ENCODE peak calls at places on chromosome 2, in eight cellular contexts. A is activated naive CD4-positive, alpha-beta T cell; E is NCI-H774; L is HuH-7; J is gastrocnemius medialis; V is stimulated activated CD4-positive, alpha-beta T cell treated with anti-CD3 and anti-CD28 coated beads, Interleukin-15, amount 100 ng/mL, for 48 hours; K is CD4-positive, alpha-beta T cell; W is brain microvascular endothelial cell. N is an unnamed sample.

GRCh38 chr2:147648471-147648870 is 196.4 kb upstream of the ACVR2A start:
- DNase-seq in A (no peak), E (no peak), L (no peak), J (no peak), V (no peak), K (no peak), W (no peak), N (no peak)

GRCh38 chr2:148926291-148926961 is 51.4 kb downstream of the KIF5C start:
- DNase-seq in A (peak), E (no peak), L (peak), J (no peak), V (no peak), K (peak), W (no peak), N (no peak)

GRCh38 chr2:160407393-160408204 is 86.0 kb downstream of the RBMS1 start:
- DNase-seq in A (peak), E (peak), L (no peak), J (peak), V (no peak), K (peak), W (peak), N (peak)

GRCh38 chr2:55842009-55842408 is 81.6 kb downstream of the EFEMP1 start:
- DNase-seq in A (no peak), E (no peak), L (no peak), J (no peak), V (no peak), K (no peak), W (no peak), N (no peak)

GRCh38 chr2:69742170-69742952 is 427 bp downstream of the ANXA4 start:
- DNase-seq in A (no peak), E (no peak), L (no peak), J (no peak), V (no peak), K (no peak), W (no peak), N (peak)

GRCh38 chr2:233760043-233760442 is at the start of gene UGT1A1:
- DNase-seq in A (no peak), E (no peak), L (peak), J (no peak), V (no peak), K (no peak), W (no peak), N (no peak)

GRCh38 chr2:218806346-218806978 is 24.5 kb downstream of the CYP27A1 start:
- DNase-seq in A (no peak), E (no peak), L (peak), J (peak), V (no peak), K (no peak), W (peak), N (peak)

GRCh38 chr2:67436221-67436620 is 39.1 kb downstream of the ETAA1 start:
- DNase-seq in A (no peak), E (no peak), L (no peak), J (no peak), V (no peak), K (no peak), W (no peak), N (no peak)

GRCh38 chr2:241767464-241768250 is 9.0 kb upstream of the GAL3ST2 start:
- DNase-seq in A (no peak), E (no peak), L (peak), J (no peak), V (no peak), K (no peak), W (no peak), N (peak)

GRCh38 chr2:219104107-219105050 is 43.7 kb upstream of the IHH start:
- DNase-seq in A (no peak), E (peak), L (no peak), J (no peak), V (no peak), K (no peak), W (peak), N (no peak)